ENCODE peak calls at places on chromosomes 11 and 22, in seven cellular contexts. B is NCI-H446 treated with DMSO at 0.1 percent for 48 hours; N is GM12892; P is activated T-cell treated with anti-CD3 and anti-CD28 coated beads for 1 hour; R is stimulated activated naive CD4-positive, alpha-beta T cell; O is thoracic aorta; I is AG04450. H is an unnamed sample.

GRCh38 chr11:32705309-32706033 is 89.0 kb downstream of the CCDC73 start:
- DNase-seq in B (no peak), O (no peak), N (no peak), R (no peak), P (no peak), I (no peak), H (no peak)

GRCh38 chr11:68146010-68146540 is 24.9 kb upstream of the CHKA start:
- DNase-seq in P (no peak), O (no peak), N (no peak), I (no peak), R (no peak), B (peak), H (peak)

GRCh38 chr22:24985824-24986214 is 33.3 kb downstream of the KIAA1671 start:
- DNase-seq in B (no peak), R (no peak), P (no peak), N (no peak), I (no peak), O (no peak), H (no peak)

GRCh38 chr11:288328-289144 is at the start of gene PGGHG:
- DNase-seq in P (peak), N (peak), I (no peak), B (no peak), O (no peak), R (peak), H (no peak)

GRCh38 chr22:19943665-19944026 is 2.0 kb upstream of the TXNRD2 start:
- DNase-seq in O (no peak), I (no peak), B (no peak), P (no peak), R (no peak), N (no peak), H (no peak)

GRCh38 chr11:121596195-121597145 is 143.7 kb upstream of the SORL1-AS1 start:
- DNase-seq in R (no peak), O (no peak), B (no peak), P (no peak), I (no peak), N (no peak), H (no peak)

GRCh38 chr11:88535916-88536547 is 198.5 kb upstream of the CTSC start:
- DNase-seq in I (peak), R (no peak), B (no peak), P (no peak), O (no peak), N (no peak), H (no peak)

GRCh38 chr22:24108073-24108472 is 73.2 kb upstream of the SUSD2 start:
- DNase-seq in I (no peak), R (no peak), N (no peak), B (no peak), P (no peak), O (no peak), H (no peak)

GRCh38 chr11:73346186-73346935 is 29.8 kb upstream of the RELT start:
- DNase-seq in P (no peak), B (no peak), O (no peak), I (no peak), N (no peak), R (no peak), H (no peak)

GRCh38 chr11:107819361-107820014 is 39.1 kb downstream of the SLC35F2 start:
- DNase-seq in B (no peak), N (no peak), O (no peak), P (no peak), I (no peak), R (no peak), H (no peak)

GRCh38 chr22:40714514-40714966 is 35.3 kb downstream of the MCHR1 start:
- DNase-seq in N (no peak), P (no peak), B (no peak), R (no peak), I (peak), O (no peak), H (peak)

GRCh38 chr11:124987096-124987495 is 33.1 kb downstream of the CCDC15 start:
- DNase-seq in B (no peak), O (no peak), P (no peak), R (no peak), I (no peak), N (no peak), H (no peak)

GRCh38 chr11:65435981-65436411 is 13.4 kb downstream of the NEAT1 start:
- DNase-seq in R (no peak), P (no peak), B (no peak), N (no peak), O (no peak), I (no peak), H (no peak)

GRCh38 chr11:70186936-70187335 is 16.2 kb upstream of the FADD start:
- DNase-seq in O (no peak), B (no peak), R (no peak), P (no peak), I (no peak), N (no peak), H (no peak)

GRCh38 chr11:108224366-108224765 is 1.5 kb downstream of the ATM start:
- DNase-seq in I (no peak), N (no peak), O (no peak), P (no peak), R (no peak), B (no peak), H (no peak)

GRCh38 chr22:44159230-44159629 is 21.5 kb upstream of the PARVG start:
- DNase-seq in O (no peak), N (no peak), I (no peak), B (no peak), R (no peak), P (no peak), H (no peak)

GRCh38 chr22:30324008-30324730 is 2.6 kb downstream of the TBC1D10A start:
- DNase-seq in I (no peak), R (no peak), B (no peak), N (no peak), P (no peak), O (no peak), H (no peak)

GRCh38 chr11:14380947-14381555 is 22.1 kb upstream of the RRAS2 start:
- DNase-seq in P (peak), O (no peak), N (peak), B (peak), I (no peak), R (no peak), H (peak)

GRCh38 chr11:67373916-67374570 is 645 bp upstream of the CLCF1 start:
- DNase-seq in B (no peak), I (peak), N (peak), O (peak), R (peak), P (peak), H (no peak)

GRCh38 chr11:134363592-134363991 is 31.8 kb downstream of the GLB1L2 start:
- DNase-seq in B (no peak), R (no peak), O (no peak), I (no peak), N (no peak), P (no peak), H (no peak)

GRCh38 chr11:17645190-17645970 is 74.0 kb upstream of the MYOD1 start:
- DNase-seq in O (no peak), N (no peak), I (no peak), P (no peak), B (no peak), R (no peak), H (no peak)

GRCh38 chr22:48434156-48434867 is 1393.4 kb downstream of the BRD1 start:
- DNase-seq in N (no peak), P (no peak), B (no peak), O (no peak), I (no peak), R (no peak), H (no peak)

GRCh38 chr22:41481131-41481830 is 12.4 kb downstream of the ACO2 start:
- DNase-seq in P (no peak), N (no peak), I (no peak), B (no peak), O (peak), R (no peak), H (no peak)

GRCh38 chr22:50544078-50544745 is 1.5 kb upstream of the KLHDC7B start:
- DNase-seq in P (peak), O (no peak), R (peak), B (no peak), N (peak), I (no peak), H (no peak)

GRCh38 chr11:69440876-69441275 is 40.6 kb upstream of the LINC01488 start:
- DNase-seq in B (no peak), I (no peak), O (no peak), R (no peak), N (no peak), P (no peak), H (no peak)

GRCh38 chr22:22558972-22559603 is at the start of gene PRAME:
- DNase-seq in I (no peak), P (peak), R (peak), N (peak), O (no peak), B (peak), H (no peak)

GRCh38 chr11:130477646-130478203 is 29.3 kb downstream of the ADAMTS15 start:
- DNase-seq in R (no peak), O (no peak), B (no peak), P (no peak), N (no peak), I (no peak), H (no peak)

GRCh38 chr22:38963872-38964271 is 6.5 kb downstream of the APOBEC3A start:
- DNase-seq in B (no peak), R (no peak), I (no peak), N (no peak), O (no peak), P (no peak), H (no peak)

GRCh38 chr22:33332538-33332937 is 274.4 kb upstream of the SYN3 start:
- DNase-seq in N (no peak), P (no peak), O (no peak), B (no peak), I (no peak), R (no peak), H (peak)

GRCh38 chr11:35099278-35100018 is 39.5 kb upstream of the CD44 start:
- DNase-seq in I (no peak), O (no peak), R (no peak), B (no peak), N (no peak), P (no peak), H (no peak)

GRCh38 chr11:1224491-1225385 is 1.9 kb downstream of the MUC5B start:
- DNase-seq in R (no peak), B (no peak), I (no peak), P (no peak), N (peak), O (no peak), H (no peak)

GRCh38 chr22:39526736-39527171 is 5.8 kb downstream of the RPS19BP1 start:
- DNase-seq in P (no peak), I (no peak), O (no peak), N (no peak), R (peak), B (no peak), H (no peak)

GRCh38 chr11:61683116-61683515 is 2.9 kb downstream of the DAGLA start:
- DNase-seq in P (no peak), I (no peak), N (no peak), B (no peak), R (no peak), O (no peak), H (no peak)

GRCh38 chr11:62908468-62909072 is 12.6 kb downstream of the CHRM1 start:
- DNase-seq in R (no peak), O (no peak), I (no peak), P (no peak), N (no peak), B (no peak), H (no peak)

GRCh38 chr11:65575568-65576231 is at the start of gene EHBP1L1:
- DNase-seq in N (peak), R (peak), B (no peak), O (no peak), P (peak), I (no peak), H (no peak)

GRCh38 chr11:121291896-121292502 is 572 bp upstream of the SC5D start:
- DNase-seq in R (no peak), I (no peak), P (no peak), N (no peak), B (no peak), O (no peak), H (no peak)

GRCh38 chr11:125588505-125588904 is 4.1 kb upstream of the STT3A start:
- DNase-seq in R (no peak), P (no peak), N (no peak), O (no peak), I (no peak), B (no peak), H (no peak)

GRCh38 chr11:72113170-72113808 is 794 bp upstream of the ANAPC15 start:
- DNase-seq in R (no peak), B (no peak), N (no peak), I (no peak), O (no peak), P (no peak), H (no peak)